ENCODE peak calls at places on chromosomes 6 and 20, in five cellular contexts. One of them, this sample, is unnamed.

GRCh38 chr6:159807150-159807859 is 7.2 kb downstream of the PNLDC1 start:
- DNase-seq in stomach: no peak
- DNase-seq in spleen: no peak
- DNase-seq in prostate gland: no peak
- DNase-seq in K562: no peak
- DNase-seq in this sample: no peak

GRCh38 chr6:74073896-74074295 is 377.9 kb downstream of the CD109 start:
- DNase-seq in stomach: no peak
- DNase-seq in prostate gland: no peak
- DNase-seq in K562: no peak
- DNase-seq in spleen: no peak
- DNase-seq in this sample: no peak

GRCh38 chr20:22402990-22403859 is 181.1 kb downstream of the FOXA2 start:
- DNase-seq in stomach: no peak
- DNase-seq in spleen: no peak
- DNase-seq in prostate gland: no peak
- DNase-seq in K562: peak
- DNase-seq in this sample: no peak

GRCh38 chr20:63011798-63012197 is 5.0 kb upstream of the BHLHE23 start:
- DNase-seq in stomach: no peak
- DNase-seq in K562: no peak
- DNase-seq in spleen: no peak
- DNase-seq in prostate gland: no peak
- DNase-seq in this sample: no peak

GRCh38 chr20:31906001-31906400 is 35.6 kb downstream of the TTLL9 start:
- DNase-seq in K562: no peak
- DNase-seq in prostate gland: no peak
- DNase-seq in stomach: no peak
- DNase-seq in spleen: no peak
- DNase-seq in this sample: no peak

GRCh38 chr20:38249536-38250310 is 10.8 kb downstream of the KIAA1755 start:
- DNase-seq in stomach: no peak
- DNase-seq in K562: no peak
- DNase-seq in prostate gland: no peak
- DNase-seq in spleen: peak
- DNase-seq in this sample: no peak

GRCh38 chr6:46199387-46199786 is 28.6 kb upstream of the ENPP5 start:
- DNase-seq in spleen: no peak
- DNase-seq in prostate gland: no peak
- DNase-seq in stomach: no peak
- DNase-seq in K562: no peak
- DNase-seq in this sample: no peak

GRCh38 chr6:16345449-16346330 is 107.3 kb downstream of the GMPR start:
- DNase-seq in K562: peak
- DNase-seq in prostate gland: no peak
- DNase-seq in spleen: no peak
- DNase-seq in stomach: no peak
- DNase-seq in this sample: no peak

GRCh38 chr6:4268171-4268570 is 132.8 kb upstream of the ECI2 start:
- DNase-seq in stomach: no peak
- DNase-seq in K562: no peak
- DNase-seq in spleen: no peak
- DNase-seq in prostate gland: no peak
- DNase-seq in this sample: no peak

GRCh38 chr6:48766349-48766748 is 655.4 kb upstream of the PTCHD4 start:
- DNase-seq in K562: no peak
- DNase-seq in prostate gland: no peak
- DNase-seq in spleen: no peak
- DNase-seq in stomach: no peak
- DNase-seq in this sample: no peak

GRCh38 chr6:111784423-111784822 is 88.8 kb downstream of the FYN start:
- DNase-seq in stomach: no peak
- DNase-seq in spleen: no peak
- DNase-seq in K562: no peak
- DNase-seq in prostate gland: no peak
- DNase-seq in this sample: no peak

GRCh38 chr6:150213301-150213700 is 70.5 kb downstream of the PPP1R14C start:
- DNase-seq in prostate gland: no peak
- DNase-seq in stomach: no peak
- DNase-seq in K562: no peak
- DNase-seq in spleen: no peak
- DNase-seq in this sample: no peak

GRCh38 chr20:17710379-17711305 is 10.9 kb downstream of the BANF2 start:
- DNase-seq in stomach: no peak
- DNase-seq in K562: peak
- DNase-seq in prostate gland: no peak
- DNase-seq in spleen: no peak
- DNase-seq in this sample: no peak

GRCh38 chr20:18719426-18719825 is 94.2 kb upstream of the SCP2D1 start:
- DNase-seq in K562: no peak
- DNase-seq in stomach: no peak
- DNase-seq in spleen: no peak
- DNase-seq in prostate gland: no peak
- DNase-seq in this sample: no peak

GRCh38 chr6:38058022-38058421 is 238.5 kb downstream of the ZFAND3 start:
- DNase-seq in prostate gland: no peak
- DNase-seq in stomach: no peak
- DNase-seq in spleen: no peak
- DNase-seq in K562: no peak
- DNase-seq in this sample: peak

GRCh38 chr20:17558154-17558940 is 11.5 kb upstream of the DSTN start:
- DNase-seq in prostate gland: peak
- DNase-seq in spleen: no peak
- DNase-seq in stomach: peak
- DNase-seq in K562: peak
- DNase-seq in this sample: no peak

GRCh38 chr6:113451030-113451429 is 406.1 kb upstream of the MARCKS start:
- DNase-seq in prostate gland: no peak
- DNase-seq in spleen: no peak
- DNase-seq in stomach: no peak
- DNase-seq in K562: no peak
- DNase-seq in this sample: no peak

GRCh38 chr6:82240191-82240590 is 7.4 kb downstream of the IBTK start:
- DNase-seq in K562: no peak
- DNase-seq in spleen: no peak
- DNase-seq in prostate gland: no peak
- DNase-seq in stomach: no peak
- DNase-seq in this sample: no peak

GRCh38 chr6:147081210-147081609 is 123.0 kb upstream of the STXBP5 start:
- DNase-seq in stomach: no peak
- DNase-seq in K562: no peak
- DNase-seq in prostate gland: no peak
- DNase-seq in spleen: no peak
- DNase-seq in this sample: no peak

GRCh38 chr20:35618032-35618371 is 2.4 kb downstream of the SPAG4 start:
- DNase-seq in stomach: no peak
- DNase-seq in spleen: peak
- DNase-seq in prostate gland: no peak
- DNase-seq in K562: no peak
- DNase-seq in this sample: no peak

GRCh38 chr20:35618372-35619131 is 2.9 kb downstream of the SPAG4 start:
- DNase-seq in prostate gland: no peak
- DNase-seq in K562: no peak
- DNase-seq in stomach: no peak
- DNase-seq in spleen: peak
- DNase-seq in this sample: no peak

GRCh38 chr20:35615667-35616464 is at the start of gene SPAG4:
- DNase-seq in spleen: peak
- DNase-seq in K562: peak
- DNase-seq in stomach: peak
- DNase-seq in prostate gland: peak
- DNase-seq in this sample: no peak

GRCh38 chr20:35616465-35617396 is 1.1 kb downstream of the SPAG4 start:
- DNase-seq in K562: peak
- DNase-seq in prostate gland: peak
- DNase-seq in stomach: peak
- DNase-seq in spleen: peak
- DNase-seq in this sample: peak

GRCh38 chr20:35617397-35618031 is 1.9 kb downstream of the SPAG4 start:
- DNase-seq in K562: peak
- DNase-seq in stomach: peak
- DNase-seq in spleen: peak
- DNase-seq in prostate gland: no peak
- DNase-seq in this sample: no peak
- TF ChIP-seq POLR2AphosphoS5 in K562: no peak
- TF ChIP-seq POLR2AphosphoS5 in stomach: no peak
- TF ChIP-seq POLR2AphosphoS5 in spleen: peak
- TF ChIP-seq POLR2AphosphoS5 in prostate gland: no peak
- TF ChIP-seq POLR2AphosphoS5 in this sample: no peak

DNA sequence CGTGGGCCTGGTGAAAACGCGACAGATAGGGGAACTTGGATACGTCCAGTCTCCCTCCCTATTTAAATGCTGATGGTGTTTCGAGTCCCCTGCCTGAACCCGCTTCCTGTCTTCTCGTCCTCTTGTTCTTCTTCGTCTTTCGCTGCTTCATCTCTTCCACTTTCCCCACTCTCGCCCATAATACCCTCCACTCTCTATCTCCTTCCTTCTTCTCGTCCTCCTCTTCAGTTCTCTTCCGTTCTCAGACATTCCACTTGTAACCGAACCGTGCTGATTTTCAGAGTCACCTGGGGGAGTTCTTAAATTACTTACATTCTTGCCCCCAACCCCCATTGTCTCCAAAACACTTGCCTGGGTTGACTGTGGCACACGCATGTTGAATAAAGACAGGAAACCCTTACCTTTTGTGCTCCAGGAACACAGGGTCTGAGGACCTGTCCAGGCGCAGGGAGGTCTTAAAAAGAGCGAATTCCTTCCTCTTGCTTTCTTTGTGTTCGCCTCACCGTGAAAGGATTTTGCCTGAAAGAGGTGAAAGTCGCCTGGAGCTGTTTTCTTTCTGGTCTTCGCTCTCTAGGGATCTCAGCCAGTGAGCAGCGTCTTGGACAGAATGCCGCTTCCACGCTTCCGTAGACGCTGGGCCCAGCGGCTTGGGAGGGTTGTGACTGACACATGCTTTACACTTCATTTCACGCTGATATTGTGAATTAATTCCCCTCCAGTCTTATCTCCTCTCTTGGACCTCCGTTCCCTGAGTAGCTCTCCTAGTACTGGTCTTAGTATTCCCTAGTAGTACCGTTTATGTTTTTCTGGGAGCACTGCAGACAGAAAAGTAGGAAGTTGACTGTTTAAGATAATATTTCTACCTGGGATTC is 184.0 kb downstream of the GPX5 start:
- DNase-seq in stomach: no peak
- DNase-seq in K562: peak
- DNase-seq in spleen: no peak
- DNase-seq in prostate gland: no peak
- DNase-seq in this sample: no peak
- TF ChIP-seq POLR2A in stomach: no peak
- TF ChIP-seq POLR2A in K562: peak
- TF ChIP-seq POLR2A in spleen: no peak
- TF ChIP-seq POLR2A in prostate gland: no peak
- TF ChIP-seq POLR2A in this sample: no peak

DNA sequence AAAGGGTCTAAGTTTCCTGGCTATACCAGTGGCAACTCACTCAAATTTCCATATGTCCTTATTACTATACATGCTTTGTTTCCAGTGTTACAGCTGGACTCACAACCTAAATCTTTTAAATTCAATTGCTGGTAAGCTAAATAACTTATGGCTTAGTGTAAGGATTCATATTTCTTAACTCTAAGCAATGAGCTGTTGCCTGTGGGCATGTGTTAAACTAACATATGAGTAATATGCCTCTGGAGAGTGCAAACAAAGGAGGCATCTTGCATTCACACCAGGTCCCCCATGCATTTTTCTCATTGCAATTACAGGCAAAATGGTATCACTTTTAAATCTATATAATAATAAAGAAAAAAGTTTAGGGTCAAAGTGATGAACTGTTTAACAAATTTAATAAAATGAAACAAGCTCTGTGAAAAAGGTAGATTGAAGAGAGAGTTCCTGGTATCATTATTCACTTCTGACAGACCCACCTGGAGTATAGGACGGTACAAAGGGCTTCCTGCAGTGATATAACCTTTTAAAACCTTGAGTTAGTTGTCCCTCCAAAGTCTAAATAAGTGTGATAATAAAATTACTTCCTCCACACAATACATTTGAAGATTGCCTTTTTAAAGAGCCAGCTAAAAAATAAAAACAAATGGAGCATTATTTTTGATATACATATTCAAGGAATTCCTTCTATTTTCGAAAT is 57.6 kb upstream of the HMGCLL1 start:
- DNase-seq in stomach: no peak
- DNase-seq in prostate gland: no peak
- DNase-seq in spleen: no peak
- DNase-seq in K562: no peak
- DNase-seq in this sample: no peak
- TF ChIP-seq POLR2AphosphoS5 in stomach: no peak
- TF ChIP-seq POLR2AphosphoS5 in prostate gland: no peak
- TF ChIP-seq POLR2AphosphoS5 in spleen: no peak
- TF ChIP-seq POLR2AphosphoS5 in K562: no peak
- TF ChIP-seq POLR2AphosphoS5 in this sample: no peak

GRCh38 chr6:79234150-79235022 is at the start of gene HMGN3:
- DNase-seq in spleen: peak
- DNase-seq in stomach: peak
- DNase-seq in prostate gland: peak
- DNase-seq in K562: peak
- DNase-seq in this sample: peak
- TF ChIP-seq POLR2A in spleen: no peak
- TF ChIP-seq POLR2A in stomach: no peak
- TF ChIP-seq POLR2A in prostate gland: peak
- TF ChIP-seq POLR2A in K562: peak
- TF ChIP-seq POLR2A in this sample: peak

GRCh38 chr20:45948261-45948733 is 13.8 kb downstream of the PCIF1 start:
- DNase-seq in stomach: no peak
- DNase-seq in prostate gland: no peak
- DNase-seq in K562: no peak
- DNase-seq in spleen: no peak
- DNase-seq in this sample: no peak
- TF ChIP-seq POLR2AphosphoS5 in stomach: no peak
- TF ChIP-seq POLR2AphosphoS5 in prostate gland: no peak
- TF ChIP-seq POLR2AphosphoS5 in K562: peak
- TF ChIP-seq POLR2AphosphoS5 in spleen: peak
- TF ChIP-seq POLR2AphosphoS5 in this sample: no peak

DNA sequence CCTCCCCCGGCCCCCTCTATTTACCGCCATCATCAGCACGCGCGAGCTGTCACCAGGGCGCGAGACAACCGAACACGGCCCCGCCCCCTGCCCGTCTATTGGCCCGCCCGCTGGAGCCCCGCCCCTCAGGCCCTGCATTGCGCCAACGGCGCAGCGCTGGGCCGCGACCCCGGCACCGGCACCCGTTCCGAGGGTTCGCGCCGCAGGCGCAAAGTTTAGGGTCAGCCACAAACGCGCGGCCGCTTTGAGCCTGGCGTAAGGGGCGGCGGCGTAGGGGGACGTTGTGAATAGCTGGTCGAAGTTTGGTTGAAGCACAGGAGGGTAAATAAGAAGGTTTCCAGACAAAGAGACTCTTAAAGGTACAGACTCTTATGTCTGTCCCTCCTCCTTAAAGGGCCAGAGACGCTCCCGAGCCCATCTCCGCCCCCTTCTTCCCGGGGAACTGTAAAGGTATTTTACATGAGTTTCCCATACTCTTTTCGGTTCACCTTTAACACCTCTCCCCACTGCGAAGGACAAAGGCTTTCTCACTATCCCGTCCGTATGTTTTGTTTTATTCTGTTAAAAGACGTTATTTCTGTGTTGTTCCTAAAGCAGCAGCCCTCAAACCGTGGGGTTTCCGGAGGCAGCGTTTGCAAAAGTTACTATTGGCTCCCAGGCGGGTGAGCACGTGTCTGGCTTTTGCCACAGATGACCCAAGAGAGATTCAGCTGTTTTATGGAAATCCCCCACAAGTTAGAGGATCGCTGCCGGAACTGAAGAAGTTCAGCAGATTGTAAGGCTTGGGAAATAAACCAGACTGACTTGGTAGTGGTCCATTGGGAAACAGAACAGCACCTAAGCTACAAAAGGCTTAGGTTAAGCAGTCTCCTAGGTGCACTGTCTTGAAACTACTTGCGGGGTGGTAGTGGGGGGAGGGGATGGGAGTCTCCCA is at the start of gene USP49:
- DNase-seq in K562: peak
- DNase-seq in spleen: peak
- DNase-seq in prostate gland: peak
- DNase-seq in stomach: peak
- DNase-seq in this sample: peak
- TF ChIP-seq POLR2A in K562: peak
- TF ChIP-seq POLR2A in spleen: no peak
- TF ChIP-seq POLR2A in prostate gland: no peak
- TF ChIP-seq POLR2A in stomach: no peak
- TF ChIP-seq POLR2A in this sample: peak